ENCODE peak calls at places on chromosomes 16 and 17, in eight cellular contexts. X, S, E, T, M, I, L and Q are unnamed samples.

GRCh38 chr17:48444531-48445247 is 14.7 kb upstream of the SKAP1 start:
- DNase-seq in X (no peak), S (no peak), E (no peak), T (no peak), M (no peak), I (no peak), L (no peak), Q (peak)

GRCh38 chr17:5784791-5785190 is 200.5 kb upstream of the NLRP1 start:
- DNase-seq in X (no peak), S (no peak), E (peak), T (no peak), M (no peak), I (no peak), L (no peak), Q (peak)

GRCh38 chr17:33204156-33204555 is 88.9 kb downstream of the ASIC2 start:
- DNase-seq in X (no peak), S (no peak), E (no peak), T (no peak), M (no peak), I (no peak), L (no peak), Q (no peak)

GRCh38 chr16:3866703-3867431 is 13.6 kb downstream of the CREBBP start:
- DNase-seq in X (no peak), S (no peak), E (no peak), T (no peak), M (no peak), I (no peak), L (no peak), Q (no peak)

GRCh38 chr16:66651474-66651765 is 45.1 kb downstream of the CMTM4 start:
- DNase-seq in X (no peak), S (no peak), E (no peak), T (no peak), M (no peak), I (no peak), L (no peak), Q (peak)

GRCh38 chr17:80675451-80676095 is 130.9 kb downstream of the RPTOR start:
- DNase-seq in X (no peak), S (no peak), E (no peak), T (no peak), M (no peak), I (no peak), L (no peak), Q (no peak)

GRCh38 chr16:84055366-84055765 is 12.8 kb upstream of the SLC38A8 start:
- DNase-seq in X (no peak), S (no peak), E (no peak), T (no peak), M (no peak), I (no peak), L (no peak), Q (no peak)

GRCh38 chr16:17572145-17572544 is 101.4 kb upstream of the XYLT1 start:
- DNase-seq in X (no peak), S (no peak), E (no peak), T (no peak), M (no peak), I (no peak), L (no peak), Q (no peak)

GRCh38 chr17:5544115-5544514 is 40.2 kb downstream of the NLRP1 start:
- DNase-seq in X (no peak), S (no peak), E (no peak), T (no peak), M (no peak), I (no peak), L (no peak), Q (no peak)

GRCh38 chr17:83186226-83186625 is 106.8 kb downstream of the METRNL start:
- DNase-seq in X (no peak), S (no peak), E (no peak), T (no peak), M (no peak), I (peak), L (no peak), Q (no peak)

GRCh38 chr17:36525113-36525512 is 9.6 kb downstream of the MYO19 start:
- DNase-seq in X (no peak), S (no peak), E (peak), T (no peak), M (no peak), I (no peak), L (no peak), Q (peak)

GRCh38 chr17:27577884-27578717 is 52.9 kb upstream of the LGALS9 start:
- DNase-seq in X (no peak), S (no peak), E (no peak), T (no peak), M (no peak), I (no peak), L (peak), Q (no peak)

GRCh38 chr17:2238432-2239169 is 65.0 kb downstream of the SMG6 start:
- DNase-seq in X (no peak), S (no peak), E (no peak), T (peak), M (no peak), I (no peak), L (peak), Q (no peak)

GRCh38 chr17:57401556-57402488 is 145.5 kb downstream of the MSI2 start:
- DNase-seq in X (no peak), S (no peak), E (no peak), T (no peak), M (no peak), I (no peak), L (no peak), Q (no peak)

GRCh38 chr17:62085511-62086408 is 20.7 kb upstream of the MED13 start:
- DNase-seq in X (no peak), S (no peak), E (no peak), T (no peak), M (no peak), I (no peak), L (peak), Q (no peak)

GRCh38 chr16:23392223-23392600 is 60.8 kb downstream of the COG7 start:
- DNase-seq in X (no peak), S (no peak), E (no peak), T (no peak), M (no peak), I (no peak), L (no peak), Q (no peak)

GRCh38 chr16:60744198-60744597 is 1292.0 kb downstream of the CDH8 start:
- DNase-seq in X (no peak), S (no peak), E (no peak), T (no peak), M (no peak), I (no peak), L (no peak), Q (no peak)

GRCh38 chr16:49952386-49952785 is 72.6 kb upstream of the CNEP1R1 start:
- DNase-seq in X (no peak), S (no peak), E (peak), T (no peak), M (no peak), I (no peak), L (no peak), Q (peak)

GRCh38 chr17:53627511-53627910 is 195.2 kb upstream of the KIF2B start:
- DNase-seq in X (no peak), S (no peak), E (peak), T (no peak), M (peak), I (no peak), L (peak), Q (peak)

GRCh38 chr17:76535788-76536510 is 1.6 kb downstream of the CYGB start:
- DNase-seq in X (no peak), S (no peak), E (no peak), T (no peak), M (no peak), I (no peak), L (no peak), Q (no peak)

GRCh38 chr16:87956771-87957279 is 5.6 kb downstream of the BANP start:
- DNase-seq in X (no peak), S (no peak), E (peak), T (no peak), M (no peak), I (no peak), L (no peak), Q (peak)

GRCh38 chr17:44203731-44204452 is 4.2 kb upstream of the ATXN7L3 start:
- DNase-seq in X (peak), S (no peak), E (peak), T (peak), M (no peak), I (no peak), L (peak), Q (peak)

GRCh38 chr16:55370762-55371482 is 46.9 kb downstream of the IRX6 start:
- DNase-seq in X (peak), S (no peak), E (peak), T (peak), M (peak), I (peak), L (peak), Q (peak)

GRCh38 chr17:61833536-61834203 is 29.7 kb downstream of the BRIP1 start:
- DNase-seq in X (no peak), S (peak), E (peak), T (no peak), M (peak), I (no peak), L (peak), Q (peak)

GRCh38 chr17:79615926-79616325 is 5.1 kb upstream of the RBFOX3 start:
- DNase-seq in X (no peak), S (no peak), E (no peak), T (no peak), M (no peak), I (no peak), L (no peak), Q (no peak)